ENCODE peak calls at places on chromosome X, in four cellular contexts. One of them, this sample, is unnamed.
A peak's percentile ranks its signal among the peaks of the same experiment; 100 is the strongest.

GRCh38 chrX:12967711-12968465 is 7.0 kb upstream of the TMSB4X start:
- DNase-seq in PC-9: no peak
- DNase-seq in Karpas-422: no peak
- DNase-seq in BE2C: no peak
- DNase-seq in this sample: no peak

GRCh38 chrX:153700376-153700945 is 12.7 kb downstream of the SLC6A8 start:
- DNase-seq in BE2C: no peak
- DNase-seq in Karpas-422: no peak
- DNase-seq in PC-9: no peak
- DNase-seq in this sample: peak; percentile 42

GRCh38 chrX:77426811-77427210 is 20.4 kb upstream of the FGF16 start:
- DNase-seq in BE2C: no peak
- DNase-seq in Karpas-422: no peak
- DNase-seq in PC-9: no peak
- DNase-seq in this sample: no peak

GRCh38 chrX:2572740-2573139 is 72.0 kb upstream of the DHRSX start:
- DNase-seq in BE2C: no peak
- DNase-seq in PC-9: peak; percentile 41
- DNase-seq in Karpas-422: no peak
- DNase-seq in this sample: no peak

GRCh38 chrX:140765043-140765784 is 55.7 kb downstream of the LINC00632 start:
- DNase-seq in PC-9: no peak
- DNase-seq in BE2C: peak; percentile 4
- DNase-seq in Karpas-422: no peak
- DNase-seq in this sample: no peak

GRCh38 chrX:115939636-115940160 is 230.8 kb upstream of the AGTR2 start:
- DNase-seq in PC-9: no peak
- DNase-seq in Karpas-422: peak; percentile 62
- DNase-seq in BE2C: no peak
- DNase-seq in this sample: no peak

GRCh38 chrX:23557070-23557469 is 110.2 kb upstream of the PRDX4 start:
- DNase-seq in BE2C: no peak
- DNase-seq in PC-9: no peak
- DNase-seq in Karpas-422: peak; percentile 64
- DNase-seq in this sample: no peak

GRCh38 chrX:128891554-128891953 is 631.7 kb downstream of the SMARCA1 start:
- DNase-seq in BE2C: no peak
- DNase-seq in Karpas-422: peak; percentile 72
- DNase-seq in PC-9: no peak
- DNase-seq in this sample: no peak

GRCh38 chrX:72130762-72131231 is 918 bp downstream of the RTL5 start:
- DNase-seq in BE2C: no peak
- DNase-seq in Karpas-422: no peak
- DNase-seq in PC-9: no peak
- DNase-seq in this sample: no peak

GRCh38 chrX:70254909-70255308 is 5.1 kb downstream of the P2RY4 start:
- DNase-seq in Karpas-422: no peak
- DNase-seq in BE2C: no peak
- DNase-seq in PC-9: no peak
- DNase-seq in this sample: no peak

GRCh38 chrX:23742174-23742692 is 843 bp downstream of the ACOT9 start:
- DNase-seq in Karpas-422: peak; percentile 73
- DNase-seq in PC-9: peak; percentile 55
- DNase-seq in BE2C: peak; percentile 60
- DNase-seq in this sample: peak; percentile 94

GRCh38 chrX:81874807-81875206 is 672.9 kb downstream of the SH3BGRL start:
- DNase-seq in PC-9: no peak
- DNase-seq in Karpas-422: no peak
- DNase-seq in BE2C: no peak
- DNase-seq in this sample: no peak
- H3K9me3 ChIP-seq in PC-9: no peaks in the 10 kb centered on the region
- H3K9me3 ChIP-seq in Karpas-422: peaks cover 22% of the 10 kb centered on the region
- H3K9me3 ChIP-seq in BE2C: no peaks in the 10 kb centered on the region
- H3K9me3 ChIP-seq in this sample: no peaks in the 10 kb centered on the region

DNA sequence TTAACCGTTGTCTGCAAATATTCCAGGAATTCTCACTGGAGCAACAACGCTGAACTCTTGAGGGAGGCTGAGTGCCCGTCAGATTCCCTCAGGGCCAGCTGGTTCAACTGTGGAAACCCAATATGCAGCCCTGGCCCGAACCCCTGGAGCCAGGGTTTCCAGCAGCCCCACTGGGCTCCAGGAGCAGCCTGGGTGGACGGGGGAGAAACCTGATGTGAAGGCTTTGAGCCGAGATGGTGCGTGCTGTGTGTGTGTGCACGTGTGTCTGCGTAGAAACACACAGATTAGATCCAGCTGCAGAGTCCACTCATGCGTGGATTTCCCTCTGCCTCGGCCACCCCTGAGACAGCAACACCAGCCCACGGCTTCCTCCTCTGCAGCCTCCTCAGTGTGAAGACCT is 19.4 kb upstream of the SLC25A6 start:
- DNase-seq in PC-9: no peak
- DNase-seq in Karpas-422: no peak
- DNase-seq in BE2C: no peak
- DNase-seq in this sample: no peak
- H3K36me3 ChIP-seq in PC-9: peaks cover 7% of the 10 kb centered on the region
- H3K36me3 ChIP-seq in Karpas-422: peaks cover 27% of the 10 kb centered on the region
- H3K36me3 ChIP-seq in BE2C: no peaks in the 10 kb centered on the region
- H3K36me3 ChIP-seq in this sample: peaks cover 45% of the 10 kb centered on the region

GRCh38 chrX:19564606-19565005 is 49.3 kb upstream of the MAP3K15 start:
- DNase-seq in Karpas-422: no peak
- DNase-seq in BE2C: no peak
- DNase-seq in PC-9: no peak
- DNase-seq in this sample: no peak
- H3K9me3 ChIP-seq in Karpas-422: no peaks in the 10 kb centered on the region
- H3K9me3 ChIP-seq in BE2C: no peaks in the 10 kb centered on the region
- H3K9me3 ChIP-seq in PC-9: no peaks in the 10 kb centered on the region
- H3K9me3 ChIP-seq in this sample: no peaks in the 10 kb centered on the region

GRCh38 chrX:31166832-31167231 is 95.0 kb upstream of the FTHL17 start:
- DNase-seq in BE2C: no peak
- DNase-seq in PC-9: no peak
- DNase-seq in Karpas-422: no peak
- DNase-seq in this sample: no peak

GRCh38 chrX:31168596-31168995 is 96.8 kb upstream of the FTHL17 start:
- DNase-seq in Karpas-422: no peak
- DNase-seq in BE2C: no peak
- DNase-seq in PC-9: no peak
- DNase-seq in this sample: no peak

GRCh38 chrX:31165241-31166035 is 93.6 kb upstream of the FTHL17 start:
- DNase-seq in PC-9: no peak
- DNase-seq in Karpas-422: no peak
- DNase-seq in BE2C: no peak
- DNase-seq in this sample: no peak

GRCh38 chrX:31166416-31166815 is 94.6 kb upstream of the FTHL17 start:
- DNase-seq in BE2C: no peak
- DNase-seq in PC-9: no peak
- DNase-seq in Karpas-422: no peak
- DNase-seq in this sample: no peak

DNA sequence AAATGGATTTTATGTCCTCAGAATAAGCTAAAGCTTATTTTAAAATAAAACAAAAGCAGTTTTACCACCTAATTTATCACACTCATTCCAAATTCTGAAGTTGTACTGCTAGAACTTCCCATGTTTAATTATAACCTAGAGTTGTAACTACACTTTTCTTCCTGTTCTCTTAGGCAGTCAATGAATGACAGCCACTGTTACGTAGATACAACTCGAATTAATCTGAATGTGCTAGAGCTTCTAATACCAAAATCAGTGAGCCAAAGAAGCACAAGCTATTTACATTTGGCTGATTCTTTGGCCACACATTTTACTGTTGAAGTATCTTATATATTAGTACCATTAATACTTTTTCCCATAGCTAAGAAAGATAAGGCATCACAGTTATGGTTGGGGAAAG is 99.0 kb upstream of the FTHL17 start:
- DNase-seq in BE2C: no peak
- DNase-seq in PC-9: no peak
- DNase-seq in Karpas-422: no peak
- DNase-seq in this sample: no peak
- H3K36me3 ChIP-seq in BE2C: no peaks in the 10 kb centered on the region
- H3K36me3 ChIP-seq in PC-9: no peaks in the 10 kb centered on the region
- H3K36me3 ChIP-seq in Karpas-422: no peaks in the 10 kb centered on the region
- H3K36me3 ChIP-seq in this sample: no peaks in the 10 kb centered on the region

GRCh38 chrX:55206152-55206941 is 13.8 kb upstream of the PAGE5 start:
- DNase-seq in BE2C: no peak
- DNase-seq in Karpas-422: no peak
- DNase-seq in PC-9: no peak
- DNase-seq in this sample: no peak
- H3K9me3 ChIP-seq in BE2C: no peaks in the 10 kb centered on the region
- H3K9me3 ChIP-seq in Karpas-422: no peaks in the 10 kb centered on the region
- H3K9me3 ChIP-seq in PC-9: no peaks in the 10 kb centered on the region
- H3K9me3 ChIP-seq in this sample: no peaks in the 10 kb centered on the region

GRCh38 chrX:81082649-81083048 is 119.1 kb downstream of the HMGN5 start:
- DNase-seq in PC-9: no peak
- DNase-seq in BE2C: no peak
- DNase-seq in Karpas-422: no peak
- DNase-seq in this sample: peak; percentile 3
- H3K36me3 ChIP-seq in PC-9: no peaks in the 10 kb centered on the region
- H3K36me3 ChIP-seq in BE2C: no peaks in the 10 kb centered on the region
- H3K36me3 ChIP-seq in Karpas-422: no peaks in the 10 kb centered on the region
- H3K36me3 ChIP-seq in this sample: no peaks in the 10 kb centered on the region